ENCODE peak calls at places on chromosome 12, in four cellular contexts. I is IMR-90, W is HCT116, X is ovary. V is an unnamed sample. For H3K4me1, the result is how much of the 10 kb centered on the place peaks cover.

GRCh38 chr12:56581418-56582145 is 48.5 kb downstream of the BAZ2A start:
- DNase-seq in X (peak), W (no peak), I (peak), V (no peak)

GRCh38 chr12:48247181-48247966 is 44.3 kb upstream of the OR10AD1 start:
- DNase-seq in I (no peak), X (no peak), W (no peak), V (no peak)

GRCh38 chr12:5076761-5077160 is 33.1 kb downstream of the KCNA5 start:
- DNase-seq in I (no peak), W (no peak), X (no peak), V (no peak)

GRCh38 chr12:30191701-30192455 is 408.1 kb upstream of the TMTC1 start:
- DNase-seq in I (no peak), X (no peak), W (no peak), V (no peak)

GRCh38 chr12:89156862-89157262 is 195.4 kb downstream of the DUSP6 start:
- DNase-seq in I (peak), X (no peak), W (no peak), V (no peak)

GRCh38 chr12:645563-646071 is 17.6 kb downstream of the NINJ2 start:
- DNase-seq in I (peak), W (no peak), X (peak), V (no peak)

GRCh38 chr12:94676011-94676709 is 25.8 kb upstream of the TMCC3 start:
- DNase-seq in X (peak), W (no peak), I (no peak), V (no peak)

GRCh38 chr12:104750061-104750460 is 208.0 kb downstream of the SLC41A2 start:
- DNase-seq in W (no peak), I (peak), X (no peak), V (no peak)

GRCh38 chr12:64608901-64609542 is 1.3 kb upstream of the RASSF3 start:
- DNase-seq in I (peak), W (peak), X (no peak), V (peak)

GRCh38 chr12:27965411-27965810 is 7.1 kb downstream of the PTHLH start:
- DNase-seq in I (peak), X (no peak), W (no peak), V (no peak)

GRCh38 chr12:54983536-54984102 is 943 bp downstream of the TESPA1 start:
- DNase-seq in W (no peak), X (no peak), I (no peak), V (no peak)

GRCh38 chr12:107330901-107331431 is 237.6 kb upstream of the CRY1 start:
- DNase-seq in W (no peak), X (no peak), I (no peak), V (peak)

GRCh38 chr12:67751376-67751928 is 102.9 kb downstream of the DYRK2 start:
- DNase-seq in W (no peak), I (peak), X (no peak), V (no peak)

GRCh38 chr12:388547-389137 is 478 bp downstream of the KDM5A start:
- DNase-seq in W (no peak), I (peak), X (no peak), V (peak)

GRCh38 chr12:6816598-6816997 is 5.0 kb upstream of the GPR162 start:
- DNase-seq in I (no peak), W (no peak), X (no peak), V (no peak)

GRCh38 chr12:6264402-6265037 is 46.0 kb upstream of the PLEKHG6 start:
- DNase-seq in W (no peak), X (no peak), I (no peak), V (no peak)

GRCh38 chr12:82708507-82708906 is 21.8 kb downstream of the TMTC2 start:
- DNase-seq in W (no peak), I (no peak), X (peak), V (peak)

GRCh38 chr12:13256705-13257045 is 60.1 kb downstream of the EMP1 start:
- DNase-seq in W (no peak), I (no peak), X (no peak), V (no peak)

GRCh38 chr12:96258451-96258933 is 64.3 kb downstream of the ELK3 start:
- DNase-seq in X (peak), I (peak), W (no peak), V (peak)

GRCh38 chr12:34336619-34337465 is 314.5 kb downstream of the ALG10 start:
- DNase-seq in I (no peak), X (no peak), W (no peak), V (no peak)

GRCh38 chr12:95538656-95539055 is 12.6 kb downstream of the USP44 start:
- DNase-seq in W (no peak), I (no peak), X (no peak), V (no peak)

DNA sequence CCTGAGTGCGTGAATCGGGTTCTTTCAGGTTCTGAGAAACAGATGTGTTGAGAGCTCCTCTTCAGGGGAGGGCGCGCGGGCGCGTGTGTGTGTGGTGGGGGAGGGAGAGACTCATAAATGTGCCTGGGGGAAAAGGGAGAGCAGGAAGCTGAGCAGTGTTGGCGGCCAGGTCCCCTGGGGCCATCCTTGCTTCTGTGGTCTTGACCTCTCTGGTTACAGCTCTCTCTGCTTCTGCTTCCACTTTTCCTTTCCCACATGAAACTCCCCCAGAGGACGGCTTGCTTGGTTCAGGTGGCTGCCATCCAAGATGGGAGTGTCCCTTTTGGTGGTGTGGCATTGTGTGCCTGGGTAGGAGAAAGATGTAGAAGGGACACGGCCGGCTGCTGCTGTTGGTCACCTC is 4.2 kb downstream of the ATG101 start:
- DNase-seq in W (no peak), I (no peak), X (no peak), V (no peak)
- H3K4me3 ChIP-seq in W (no peak), I (no peak), X (no peak), V (no peak)

DNA sequence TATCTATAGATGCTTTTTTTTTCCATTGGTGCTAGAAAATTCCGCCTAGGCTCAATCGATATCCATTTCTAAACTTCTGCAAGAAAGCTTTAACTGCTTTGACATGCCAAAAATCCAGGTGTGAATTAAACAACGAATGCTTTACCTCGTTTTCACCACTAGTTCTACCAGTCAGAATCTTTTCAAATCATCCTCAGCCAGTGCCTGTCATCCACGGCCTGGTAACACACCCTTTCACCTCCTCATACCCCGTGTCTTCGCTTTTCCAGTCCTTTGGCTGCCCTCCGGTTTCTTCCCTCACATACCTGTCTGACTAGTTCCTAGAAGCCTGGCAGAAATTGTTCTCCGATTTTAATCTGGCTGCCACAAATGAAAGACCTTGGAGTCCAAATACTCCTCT is 1.4 kb upstream of the PHC1 start:
- DNase-seq in W (no peak), I (no peak), X (no peak), V (peak)
- TF ChIP-seq CTCF in W (peak), I (no peak), X (no peak), V (peak)

GRCh38 chr12:15405601-15406000 is 83.3 kb downstream of the PTPRO start:
- DNase-seq in I (no peak), W (no peak), X (no peak), V (no peak)
- H3K4me1 ChIP-seq in I (under half), W (under half), X (under half), V (under half)

GRCh38 chr12:47017041-47017713 is 62.2 kb upstream of the PCED1B start:
- DNase-seq in X (no peak), W (no peak), I (no peak), V (no peak)
- H3K4me3 ChIP-seq in X (no peak), W (no peak), I (no peak), V (no peak)

GRCh38 chr12:75622492-75622891 is 111.1 kb upstream of the KRR1 start:
- DNase-seq in X (no peak), I (no peak), W (no peak), V (no peak)

GRCh38 chr12:75628916-75629315 is 117.5 kb upstream of the KRR1 start:
- DNase-seq in I (no peak), X (no peak), W (no peak), V (no peak)

GRCh38 chr12:75628511-75628910 is 117.1 kb upstream of the KRR1 start:
- DNase-seq in I (no peak), W (no peak), X (no peak), V (no peak)

DNA sequence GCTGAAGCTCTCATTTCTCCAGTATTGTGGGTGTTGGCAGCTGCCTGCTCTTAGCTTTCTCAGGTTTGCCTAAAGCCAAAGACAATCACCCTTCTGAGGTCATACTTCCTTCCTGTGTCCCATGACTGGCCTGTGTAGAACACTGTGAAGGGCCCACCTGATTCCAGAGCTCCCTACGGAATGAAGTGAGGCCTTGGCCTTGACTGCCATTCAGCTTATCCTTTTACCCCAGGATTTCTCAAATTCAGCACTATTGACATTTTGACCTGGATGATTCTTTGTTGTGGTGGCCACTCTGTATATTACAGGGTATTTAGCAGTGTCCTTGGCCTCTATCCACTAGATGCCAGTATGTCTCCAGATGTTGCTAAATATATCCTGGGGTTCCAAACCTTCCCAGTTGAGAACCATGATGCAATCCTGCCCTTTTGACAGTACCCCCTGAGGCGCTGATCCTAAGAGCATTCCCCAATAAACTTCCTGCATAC is 112.3 kb upstream of the KRR1 start:
- DNase-seq in W (peak), X (no peak), I (peak), V (no peak)
- TF ChIP-seq CTCF in W (peak), X (no peak), I (peak), V (no peak)

GRCh38 chr12:40827923-40828592 is 135.8 kb downstream of the CNTN1 start:
- DNase-seq in X (no peak), W (no peak), I (no peak), V (peak)

GRCh38 chr12:40829738-40830144 is 137.5 kb downstream of the CNTN1 start:
- DNase-seq in X (no peak), W (peak), I (no peak), V (no peak)

GRCh38 chr12:40831916-40832315 is 139.7 kb downstream of the CNTN1 start:
- DNase-seq in W (no peak), I (no peak), X (no peak), V (no peak)

GRCh38 chr12:40825156-40825555 is 132.9 kb downstream of the CNTN1 start:
- DNase-seq in W (no peak), I (no peak), X (no peak), V (no peak)

DNA sequence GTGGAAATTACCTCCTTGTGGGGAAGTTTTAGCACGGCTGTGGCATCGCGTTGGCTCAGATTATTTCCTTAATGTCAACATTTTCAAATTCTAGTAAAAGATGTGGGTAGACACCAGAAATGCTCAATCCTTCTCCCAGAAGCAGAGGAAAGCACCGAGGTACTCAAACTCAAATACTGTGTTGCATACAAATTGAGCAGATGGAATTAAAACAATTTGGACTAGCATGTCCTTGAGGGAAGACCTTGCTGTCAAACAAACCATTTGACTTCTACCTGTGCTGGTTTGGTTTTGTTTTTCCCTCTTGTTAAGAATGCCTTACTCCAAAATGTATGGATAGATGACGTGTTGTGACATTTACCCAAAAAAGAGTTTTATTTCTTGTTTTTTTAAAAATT is 136.4 kb downstream of the CNTN1 start:
- DNase-seq in W (no peak), X (no peak), I (no peak), V (no peak)
- H3K4me1 ChIP-seq in W (under half), X (under half), I (under half), V (under half)

DNA sequence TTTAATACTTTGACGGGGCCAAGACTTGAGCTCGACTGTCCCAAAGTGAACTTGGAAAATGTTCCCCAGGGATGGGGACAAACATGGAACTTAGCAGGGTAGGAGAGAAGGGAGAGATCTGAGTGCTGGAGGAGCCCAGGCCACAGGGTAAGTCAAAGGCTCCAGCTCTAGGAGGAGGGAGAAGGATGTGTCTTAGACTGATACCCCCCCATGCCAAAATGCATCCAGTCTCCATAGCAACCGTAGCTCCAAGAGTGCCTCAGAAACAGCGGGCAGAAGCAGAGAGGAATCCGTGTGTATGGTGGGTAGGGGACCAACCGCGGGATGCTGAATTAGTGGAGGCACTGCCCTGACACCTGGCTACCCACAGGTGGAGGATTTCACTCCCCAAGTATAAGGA is 845 bp upstream of the AGAP2 start:
- DNase-seq in X (no peak), I (no peak), W (no peak), V (peak)
- H3K4me3 ChIP-seq in X (no peak), I (no peak), W (no peak), V (peak)

V was measured in neural progenitor cell.